ENCODE peak calls at places on chromosomes 4 and X, in five cellular contexts. W is ascending aorta, U is upper lobe of left lung, O is A673, N is left ventricle myocardium inferior. L is an unnamed sample.

GRCh38 chr4:8742546-8742945 is 129.1 kb downstream of the HMX1 start:
- DNase-seq in U (no peak), N (no peak), W (no peak), O (no peak), L (no peak)

GRCh38 chr4:74262522-74262921 is 45.7 kb upstream of the EPGN start:
- DNase-seq in U (no peak), O (no peak), W (no peak), N (no peak), L (no peak)

GRCh38 chrX:21657318-21658151 is 595 bp downstream of the KLHL34 start:
- DNase-seq in W (no peak), U (peak), N (no peak), O (no peak), L (no peak)

GRCh38 chr4:169906104-169906503 is 120.1 kb downstream of the MFAP3L start:
- DNase-seq in N (no peak), U (no peak), W (no peak), O (no peak), L (no peak)

GRCh38 chr4:186144596-186145569 is 40.4 kb downstream of the FAM149A start:
- DNase-seq in O (peak), W (peak), N (peak), U (peak), L (peak)

GRCh38 chr4:118751634-118752293 is 66.6 kb downstream of the METTL14 start:
- DNase-seq in U (no peak), N (no peak), O (no peak), W (no peak), L (no peak)

GRCh38 chrX:19840899-19841648 is 46.3 kb downstream of the SH3KBP1 start:
- DNase-seq in W (no peak), U (no peak), N (no peak), O (no peak), L (no peak)

GRCh38 chrX:97215166-97215565 is 331.5 kb downstream of the RPA4 start:
- DNase-seq in N (no peak), W (no peak), U (no peak), O (no peak), L (no peak)

GRCh38 chr4:172514801-172515200 is 653.8 kb upstream of the GALNT7 start:
- DNase-seq in O (no peak), W (no peak), U (no peak), N (no peak), L (no peak)

GRCh38 chr4:169229571-169230028 is 41.2 kb downstream of the SH3RF1 start:
- DNase-seq in N (no peak), U (no peak), W (peak), O (peak), L (no peak)

GRCh38 chr4:22532117-22532516 is 16.3 kb upstream of the ADGRA3 start:
- DNase-seq in O (no peak), N (no peak), W (no peak), U (no peak), L (no peak)

GRCh38 chr4:59704621-59705020 is 1495.5 kb upstream of the ADGRL3 start:
- DNase-seq in N (no peak), W (no peak), O (no peak), U (no peak), L (no peak)

GRCh38 chr4:40388248-40388647 is 53.1 kb downstream of the CHRNA9 start:
- DNase-seq in O (no peak), U (no peak), W (no peak), N (no peak), L (no peak)

GRCh38 chr4:112075129-112075753 is 70.0 kb upstream of the FAM241A start:
- DNase-seq in N (no peak), U (no peak), O (peak), W (no peak), L (no peak)

GRCh38 chr4:14196141-14196540 is 568.6 kb upstream of the BOD1L1 start:
- DNase-seq in U (no peak), N (peak), O (peak), W (no peak), L (no peak)

GRCh38 chrX:69085151-69085550 is 80.1 kb downstream of the PJA1 start:
- DNase-seq in N (no peak), W (no peak), U (no peak), O (no peak), L (no peak)

GRCh38 chrX:47248576-47248975 is 15.8 kb downstream of the USP11 start:
- DNase-seq in W (peak), U (no peak), N (no peak), O (no peak), L (no peak)

GRCh38 chrX:108268434-108269080 is 169.7 kb downstream of the COL4A6 start:
- DNase-seq in W (no peak), N (no peak), U (no peak), O (no peak), L (no peak)

GRCh38 chrX:153499876-153500275 is 5.1 kb downstream of the BGN start:
- DNase-seq in W (peak), N (peak), U (peak), O (no peak), L (no peak)

GRCh38 chrX:50812995-50813842 is 775 bp downstream of the SHROOM4 start:
- DNase-seq in W (peak), O (peak), N (peak), U (peak), L (peak)

GRCh38 chr4:143358923-143359694 is 22.4 kb downstream of the GAB1 start:
- DNase-seq in W (no peak), N (no peak), U (no peak), O (peak), L (no peak)

GRCh38 chrX:153628129-153628528 is 18.9 kb upstream of the DUSP9 start:
- DNase-seq in U (no peak), O (no peak), W (no peak), N (no peak), L (no peak)

GRCh38 chr4:110712486-110712885 is 89.6 kb upstream of the PITX2 start:
- DNase-seq in N (no peak), W (no peak), U (no peak), O (no peak), L (no peak)

GRCh38 chr4:112860731-112861377 is 188.6 kb upstream of the ANK2 start:
- DNase-seq in N (no peak), O (no peak), W (no peak), U (no peak), L (no peak)

GRCh38 chr4:144732584-144733130 is 86.7 kb downstream of the HHIP start:
- DNase-seq in U (no peak), N (no peak), O (no peak), W (no peak), L (no peak)

GRCh38 chrX:46381630-46382029 is 163.6 kb downstream of the ZNF674 start:
- DNase-seq in U (no peak), W (no peak), N (no peak), O (peak), L (no peak)

GRCh38 chr4:43243433-43244116 is 351.1 kb downstream of the GRXCR1 start:
- DNase-seq in U (no peak), W (no peak), N (no peak), O (no peak), L (no peak)

GRCh38 chr4:1751155-1751918 is 30.0 kb downstream of the TACC3 start:
- DNase-seq in N (no peak), O (no peak), U (peak), W (no peak), L (no peak)

GRCh38 chrX:54470054-54470760 is 25.8 kb downstream of the FGD1 start:
- DNase-seq in N (no peak), W (no peak), O (no peak), U (peak), L (no peak)

GRCh38 chr4:102564399-102564921 is 63.3 kb downstream of the NFKB1 start:
- DNase-seq in N (no peak), O (peak), U (no peak), W (no peak), L (no peak)

GRCh38 chr4:16794816-16795445 is 103.5 kb downstream of the LDB2 start:
- DNase-seq in U (no peak), O (peak), N (peak), W (peak), L (peak)
- TF ChIP-seq CTCF in U (peak), O (peak), N (peak), W (peak), L (peak)

DNA sequence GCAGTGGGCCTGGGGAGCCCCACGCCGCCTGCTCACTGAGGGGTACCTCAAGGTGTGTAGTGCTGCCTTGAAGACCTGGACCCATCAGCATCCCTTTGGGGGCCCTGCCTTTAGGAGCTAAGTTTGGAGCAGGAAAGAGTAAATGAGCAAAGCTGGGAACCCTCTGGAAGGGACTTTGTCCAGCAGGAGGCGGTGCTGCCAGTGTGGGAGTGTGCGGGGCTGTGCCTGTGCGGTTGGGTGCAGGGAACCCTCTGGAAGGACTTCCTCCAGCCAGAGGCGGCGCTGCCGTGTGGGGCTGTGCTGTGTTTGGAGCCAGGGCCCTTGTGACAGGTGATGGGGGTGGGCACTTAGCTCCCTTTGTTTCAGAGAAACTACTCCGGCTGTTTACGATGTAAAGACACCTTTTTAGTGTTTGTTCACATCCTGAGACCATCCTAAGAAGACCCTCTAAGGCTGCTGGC is 25.8 kb downstream of the RGS12 start:
- DNase-seq in U (peak), N (no peak), W (peak), O (peak), L (peak)
- TF ChIP-seq CTCF in U (no peak), N (peak), W (no peak), O (peak), L (no peak)

GRCh38 chrX:337331-337831 is 18.8 kb upstream of the GTPBP6 start:
- DNase-seq in N (peak), O (no peak), W (no peak), U (peak), L (no peak)

GRCh38 chrX:340121-340520 is 21.5 kb upstream of the GTPBP6 start:
- DNase-seq in W (peak), O (no peak), U (peak), N (peak), L (no peak)

GRCh38 chrX:340641-341423 is 22.2 kb upstream of the GTPBP6 start:
- DNase-seq in W (peak), U (peak), N (peak), O (no peak), L (no peak)

GRCh38 chrX:338281-338835 is 19.8 kb upstream of the GTPBP6 start:
- DNase-seq in N (peak), W (no peak), U (peak), O (no peak), L (no peak)

DNA sequence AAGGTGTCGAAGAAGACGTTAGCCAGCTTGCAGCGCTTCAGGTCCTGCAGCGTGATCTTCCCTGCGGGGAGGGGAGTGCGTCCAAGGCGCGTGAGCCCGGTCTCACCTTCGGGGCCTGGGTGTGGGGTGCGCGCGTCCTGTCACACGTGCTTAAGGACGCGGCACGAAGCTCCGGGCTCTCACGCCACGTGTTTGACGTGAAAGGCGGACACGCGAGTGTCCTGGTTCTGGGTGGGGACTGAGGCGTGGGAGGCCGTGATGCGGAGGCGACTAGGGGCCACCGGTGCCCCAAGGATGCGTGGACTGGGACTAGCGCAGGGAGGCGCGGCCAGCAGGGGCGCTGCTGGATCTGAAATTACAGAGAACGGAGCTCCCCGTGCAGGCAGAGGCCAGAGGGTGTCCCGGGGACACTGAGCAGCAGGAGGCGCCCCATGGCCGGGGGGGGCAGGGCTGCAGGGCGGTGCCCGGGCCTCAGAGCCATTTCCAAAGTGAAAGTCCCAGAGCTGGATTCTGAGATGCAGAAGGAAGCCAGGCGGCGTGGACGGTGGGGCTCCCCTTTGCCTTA is 20.3 kb upstream of the GTPBP6 start:
- DNase-seq in U (peak), N (peak), W (no peak), O (no peak), L (no peak)
- TF ChIP-seq CTCF in U (no peak), N (no peak), W (no peak), O (no peak), L (no peak)

DNA sequence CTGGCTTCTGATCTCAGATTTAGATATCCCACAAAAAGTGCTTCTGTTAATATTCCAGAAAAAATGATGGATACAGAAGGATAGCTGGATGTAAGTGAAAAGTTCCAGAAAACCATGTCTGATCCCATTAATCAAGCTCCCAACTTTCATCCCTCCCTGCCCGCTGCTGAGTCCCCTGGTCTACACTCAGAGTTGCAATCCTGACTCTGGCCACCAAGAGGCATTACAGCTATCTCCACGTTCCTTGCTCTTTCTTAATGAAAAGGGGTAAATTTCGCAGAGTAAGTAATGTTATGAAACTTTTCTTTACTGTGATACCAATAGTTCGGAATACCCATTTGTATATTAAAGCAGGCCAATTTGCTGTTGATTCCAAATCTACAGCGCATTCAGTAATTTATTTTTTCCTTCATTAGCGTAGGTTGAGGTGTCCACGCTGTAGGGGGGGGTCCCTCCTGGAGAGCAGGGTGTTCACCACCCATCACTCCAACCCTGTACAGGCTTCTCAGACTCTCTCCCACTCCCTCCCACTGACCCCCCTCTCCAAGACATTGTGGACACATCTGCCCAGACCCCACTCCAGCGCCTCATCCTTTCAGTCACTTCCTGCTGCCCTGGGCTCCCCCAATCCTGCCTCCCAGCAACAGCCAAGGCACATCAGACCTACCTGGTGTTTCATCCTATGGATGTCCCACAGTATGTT is 55.1 kb downstream of the RAB40A start:
- DNase-seq in O (peak), N (no peak), W (no peak), U (no peak), L (no peak)
- TF ChIP-seq CTCF in O (peak), N (peak), W (peak), U (peak), L (peak)

DNA sequence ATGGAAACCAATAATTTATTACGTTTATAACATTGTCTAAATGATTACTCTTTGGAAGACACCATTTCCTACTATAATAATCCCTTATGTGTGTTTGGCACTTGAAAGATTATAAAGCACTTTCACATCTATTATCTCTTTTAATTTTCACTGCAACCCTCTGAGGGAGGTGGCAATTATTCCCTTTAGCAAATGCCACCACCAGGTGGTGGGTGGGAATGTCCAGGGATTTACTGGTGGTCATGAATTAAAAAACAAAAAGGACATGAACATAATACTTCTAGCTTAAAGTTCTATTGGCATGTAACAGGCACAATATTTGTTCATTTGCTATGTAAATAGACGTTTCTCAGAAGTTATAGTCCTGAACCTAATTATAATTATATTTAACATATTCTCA is 1.2 kb upstream of the MGARP start:
- DNase-seq in W (no peak), N (no peak), U (no peak), O (no peak), L (no peak)
- TF ChIP-seq CTCF in W (peak), N (no peak), U (no peak), O (peak), L (peak)

DNA sequence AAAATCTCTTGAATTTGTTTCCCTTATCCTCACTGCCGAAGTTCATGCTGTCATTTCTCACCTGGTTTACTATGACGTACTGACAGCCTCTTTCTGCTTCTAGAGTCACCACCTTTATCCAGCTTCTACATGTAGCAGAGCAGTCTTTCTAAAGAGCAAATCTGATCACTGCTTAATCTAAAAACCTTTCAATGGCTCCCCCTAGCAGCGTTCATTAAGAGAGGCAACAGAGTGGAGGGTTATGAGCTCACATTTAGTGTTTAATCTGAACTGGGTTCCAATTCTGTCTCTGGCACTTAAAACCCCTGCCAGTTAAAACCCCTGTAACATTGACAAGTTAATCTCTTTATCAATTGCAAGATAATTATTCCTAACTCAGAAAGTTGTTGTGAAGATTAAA is 4.4 kb downstream of the RBPJ start:
- DNase-seq in W (no peak), U (no peak), N (no peak), O (peak), L (no peak)
- TF ChIP-seq CTCF in W (no peak), U (no peak), N (no peak), O (peak), L (no peak)